ENCODE peak calls at places on chromosomes 11 and 22, in five cellular contexts. Z is thoracic aorta, A is AG09319, S is ovary, I is fibroblast of pulmonary artery. X is an unnamed sample.

GRCh38 chr22:37229012-37229804 is 14.9 kb downstream of the RAC2 start:
- DNase-seq in Z (no peak), A (peak), S (no peak), I (peak), X (peak)

GRCh38 chr11:65506770-65507485 is 8.1 kb downstream of the MALAT1 start:
- DNase-seq in Z (no peak), A (peak), S (peak), I (peak), X (peak)

GRCh38 chr22:19809741-19810140 is 44.9 kb downstream of the GNB1L start:
- DNase-seq in Z (no peak), A (no peak), S (no peak), I (no peak), X (no peak)

GRCh38 chr11:40689823-40690222 is 769.6 kb downstream of the LRRC4C start:
- DNase-seq in Z (no peak), A (no peak), S (no peak), I (no peak), X (no peak)

GRCh38 chr11:128582496-128583366 is 4.6 kb downstream of the ETS1 start:
- DNase-seq in Z (no peak), A (peak), S (peak), I (peak), X (peak)

GRCh38 chr11:121105063-121105480 is 4.0 kb downstream of the TECTA start:
- DNase-seq in Z (no peak), A (peak), S (peak), I (peak), X (no peak)

GRCh38 chr11:119691020-119691666 is 37.9 kb downstream of the NECTIN1 start:
- DNase-seq in Z (no peak), A (no peak), S (no peak), I (no peak), X (no peak)

GRCh38 chr11:72684236-72684912 is 10.2 kb upstream of the PDE2A start:
- DNase-seq in Z (peak), A (no peak), S (peak), I (peak), X (peak)

GRCh38 chr11:73308963-73309960 is 1.2 kb downstream of the ARHGEF17 start:
- DNase-seq in Z (peak), A (peak), S (peak), I (peak), X (peak)

GRCh38 chr11:123616505-123617198 is 37.8 kb downstream of the SCN3B start:
- DNase-seq in Z (no peak), A (no peak), S (peak), I (peak), X (peak)

GRCh38 chr11:61460474-61460881 is 30.6 kb downstream of the SDHAF2 start:
- DNase-seq in Z (no peak), A (no peak), S (no peak), I (no peak), X (no peak)

GRCh38 chr11:64036081-64037026 is 623 bp downstream of the FLRT1 start:
- DNase-seq in Z (no peak), A (no peak), S (peak), I (peak), X (no peak)

GRCh38 chr11:5712507-5712906 is 22.9 kb downstream of the TRIM22 start:
- DNase-seq in Z (no peak), A (no peak), S (no peak), I (peak), X (peak)

GRCh38 chr11:134645576-134645975 is 233.5 kb upstream of the B3GAT1 start:
- DNase-seq in Z (no peak), A (no peak), S (no peak), I (no peak), X (no peak)

GRCh38 chr11:66335531-66336233 is 552 bp downstream of the RIN1 start:
- DNase-seq in Z (no peak), A (no peak), S (no peak), I (peak), X (peak)

GRCh38 chr11:47552086-47552580 is 799 bp downstream of the CELF1 start:
- DNase-seq in Z (no peak), A (no peak), S (peak), I (peak), X (peak)

GRCh38 chr11:14539867-14540475 is 19.8 kb upstream of the PSMA1 start:
- DNase-seq in Z (no peak), A (no peak), S (no peak), I (no peak), X (no peak)

GRCh38 chr11:27697679-27698275 is 2.5 kb downstream of the BDNF start:
- DNase-seq in Z (no peak), A (no peak), S (no peak), I (peak), X (no peak)

GRCh38 chr22:22685586-22685985 is 41.2 kb downstream of the GGTLC2 start:
- DNase-seq in Z (no peak), A (no peak), S (no peak), I (no peak), X (no peak)
- TF ChIP-seq CTCF in Z (no peak), A (no peak), S (no peak), I (no peak), X (no peak)

GRCh38 chr11:44775366-44776356 is 48.9 kb downstream of the TSPAN18 start:
- DNase-seq in Z (no peak), A (no peak), S (no peak), I (peak), X (peak)
- TF ChIP-seq CTCF in Z (peak), A (peak), S (no peak), I (peak), X (peak)

GRCh38 chr11:116703421-116703820 is 69.4 kb downstream of the BUD13 start:
- DNase-seq in Z (no peak), A (no peak), S (no peak), I (peak), X (no peak)
- TF ChIP-seq CTCF in Z (no peak), A (no peak), S (no peak), I (no peak), X (no peak)

GRCh38 chr11:116835791-116836647 is 1.4 kb downstream of the APOA1 start:
- DNase-seq in Z (peak), A (peak), S (peak), I (peak), X (peak)
- TF ChIP-seq CTCF in Z (peak), A (peak), S (peak), I (peak), X (peak)

X was measured in MCF 10A.